ENCODE peak calls at places on chromosomes 13 and 19, in four cellular contexts. T, E, H and P are unnamed samples.

GRCh38 chr13:83057119-83057518 is 825.2 kb downstream of the SLITRK1 start:
- DNase-seq in H (no peak), T (no peak), E (no peak), P (peak)

GRCh38 chr19:12969292-12969988 is at the start of gene DAND5:
- DNase-seq in E (no peak), T (no peak), H (peak), P (no peak)

GRCh38 chr13:76992548-76993001 is 694 bp downstream of the CLN5 start:
- DNase-seq in H (peak), T (peak), E (peak), P (peak)

GRCh38 chr19:2771786-2772674 is 11.0 kb downstream of the SGTA start:
- DNase-seq in E (no peak), T (no peak), H (no peak), P (no peak)

GRCh38 chr13:54945978-54946377 is 1917.4 kb downstream of the OLFM4 start:
- DNase-seq in H (peak), E (no peak), T (no peak), P (no peak)

GRCh38 chr13:38415233-38415632 is 65.6 kb downstream of the UFM1 start:
- DNase-seq in H (no peak), T (peak), E (no peak), P (no peak)

GRCh38 chr13:75637101-75637774 is 1.1 kb downstream of the LMO7 start:
- DNase-seq in H (peak), T (no peak), E (no peak), P (peak)

GRCh38 chr13:45925151-45925550 is 73.6 kb upstream of the SIAH3 start:
- DNase-seq in T (no peak), H (peak), E (no peak), P (peak)

GRCh38 chr13:40388617-40389016 is 277.8 kb downstream of the FOXO1 start:
- DNase-seq in H (no peak), E (no peak), T (peak), P (no peak)

GRCh38 chr13:53411443-53411842 is 382.8 kb downstream of the OLFM4 start:
- DNase-seq in T (no peak), H (no peak), E (no peak), P (no peak)

GRCh38 chr13:44141213-44141724 is 232.4 kb upstream of the SERP2 start:
- DNase-seq in E (no peak), H (peak), T (no peak), P (no peak)

GRCh38 chr13:106446011-106446410 is 89.5 kb downstream of the EFNB2 start:
- DNase-seq in T (no peak), E (no peak), H (no peak), P (peak)

GRCh38 chr13:40430234-40430633 is 236.2 kb downstream of the FOXO1 start:
- DNase-seq in T (no peak), E (peak), H (no peak), P (no peak)

GRCh38 chr19:50357178-50358100 is 8.0 kb downstream of the NAPSA start:
- DNase-seq in H (peak), E (peak), T (peak), P (peak)

GRCh38 chr13:28429096-28429495 is 65.8 kb downstream of the FLT1 start:
- DNase-seq in T (no peak), E (no peak), H (peak), P (no peak)

GRCh38 chr13:28434934-28435333 is 60.0 kb downstream of the FLT1 start:
- DNase-seq in T (no peak), E (no peak), H (no peak), P (peak)

GRCh38 chr13:28425796-28426195 is 69.1 kb downstream of the FLT1 start:
- DNase-seq in H (no peak), T (no peak), E (no peak), P (no peak)

DNA sequence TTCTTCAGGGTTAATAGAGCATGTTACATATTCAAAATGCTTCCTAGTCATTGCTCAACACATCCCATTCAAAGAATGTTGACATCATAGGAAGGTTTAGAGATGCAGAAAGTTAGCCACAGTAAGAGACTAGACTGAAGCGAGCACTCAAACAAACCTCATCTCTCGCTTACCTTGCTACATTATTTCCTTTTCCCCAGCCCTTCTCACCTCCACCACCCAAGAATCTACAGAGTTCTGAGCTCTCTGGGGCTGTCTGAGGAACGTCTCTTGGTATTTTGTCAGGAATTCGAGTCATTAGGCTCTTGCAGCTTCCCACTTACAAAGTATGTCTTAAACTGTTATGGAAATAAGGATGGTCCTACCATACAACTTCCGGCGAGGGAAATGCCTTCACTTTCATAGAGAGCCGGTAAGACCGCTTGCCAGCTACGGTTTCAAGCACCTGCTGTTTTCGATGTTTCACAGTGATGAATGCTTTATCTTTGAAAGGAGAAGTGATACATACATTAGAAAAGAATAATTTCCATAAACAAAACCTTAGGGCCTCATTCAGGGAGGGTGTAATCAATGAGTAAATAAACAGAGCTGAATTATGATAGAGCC is 65.1 kb downstream of the FLT1 start:
- DNase-seq in T (peak), H (peak), E (no peak), P (peak)
- TF ChIP-seq EZH2phosphoT487 in T (no peak), H (no peak), E (no peak), P (no peak)

GRCh38 chr19:54521022-54521859 is 18.6 kb downstream of the LAIR2 start:
- DNase-seq in T (no peak), H (no peak), E (no peak), P (no peak)

GRCh38 chr19:54518844-54519243 is 16.2 kb downstream of the LAIR2 start:
- DNase-seq in H (no peak), T (no peak), E (no peak), P (no peak)

GRCh38 chr19:54521860-54522513 is 19.4 kb downstream of the LAIR2 start:
- DNase-seq in T (no peak), H (no peak), E (no peak), P (no peak)

GRCh38 chr19:54515156-54515555 is 12.5 kb downstream of the LAIR2 start:
- DNase-seq in T (no peak), H (no peak), E (no peak), P (no peak)

DNA sequence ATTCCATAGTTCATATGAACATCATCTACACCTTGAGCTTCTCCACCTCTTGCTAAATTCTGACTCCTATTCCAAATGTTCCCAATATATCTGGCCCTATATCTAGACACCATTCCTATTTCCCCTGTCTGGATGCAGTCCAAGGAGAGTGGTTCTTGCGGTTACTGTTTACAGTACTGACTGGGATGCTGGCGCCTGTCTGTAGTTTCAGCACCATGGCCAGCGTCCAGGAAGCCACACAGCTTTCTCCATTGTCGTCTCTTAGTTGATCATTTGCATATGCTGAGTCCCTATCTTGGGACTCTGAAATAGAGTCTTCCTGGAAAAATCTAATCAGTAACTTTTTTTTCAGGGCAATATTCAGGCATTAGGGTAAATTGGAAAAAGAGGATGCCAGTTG is 14.9 kb downstream of the LAIR2 start:
- DNase-seq in T (peak), E (peak), H (peak), P (peak)
- TF ChIP-seq EZH2phosphoT487 in T (no peak), E (no peak), H (no peak), P (no peak)

DNA sequence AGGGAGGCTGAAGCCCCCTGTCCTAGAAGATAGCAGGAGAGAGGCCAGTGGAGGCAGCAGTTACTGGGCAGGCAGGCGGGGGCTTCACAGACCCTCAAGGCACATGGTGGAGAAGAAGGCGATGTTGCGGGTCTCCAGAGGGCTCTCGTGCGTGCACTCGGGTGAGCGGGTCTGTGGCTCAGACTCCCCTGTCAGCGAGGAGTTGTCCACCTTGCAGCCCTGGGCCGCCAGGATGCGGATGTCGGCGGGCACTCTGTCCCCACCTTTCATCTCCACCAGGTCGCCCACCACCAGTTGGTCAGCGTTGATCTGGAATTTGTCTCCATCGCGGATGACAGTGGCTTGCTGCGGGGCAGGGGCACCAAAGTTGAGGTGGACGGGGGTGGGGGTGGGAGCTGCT is 3.2 kb downstream of the ATP4A start:
- DNase-seq in H (no peak), E (no peak), T (no peak), P (no peak)
- TF ChIP-seq EZH2phosphoT487 in H (no peak), E (no peak), T (no peak), P (no peak)

DNA sequence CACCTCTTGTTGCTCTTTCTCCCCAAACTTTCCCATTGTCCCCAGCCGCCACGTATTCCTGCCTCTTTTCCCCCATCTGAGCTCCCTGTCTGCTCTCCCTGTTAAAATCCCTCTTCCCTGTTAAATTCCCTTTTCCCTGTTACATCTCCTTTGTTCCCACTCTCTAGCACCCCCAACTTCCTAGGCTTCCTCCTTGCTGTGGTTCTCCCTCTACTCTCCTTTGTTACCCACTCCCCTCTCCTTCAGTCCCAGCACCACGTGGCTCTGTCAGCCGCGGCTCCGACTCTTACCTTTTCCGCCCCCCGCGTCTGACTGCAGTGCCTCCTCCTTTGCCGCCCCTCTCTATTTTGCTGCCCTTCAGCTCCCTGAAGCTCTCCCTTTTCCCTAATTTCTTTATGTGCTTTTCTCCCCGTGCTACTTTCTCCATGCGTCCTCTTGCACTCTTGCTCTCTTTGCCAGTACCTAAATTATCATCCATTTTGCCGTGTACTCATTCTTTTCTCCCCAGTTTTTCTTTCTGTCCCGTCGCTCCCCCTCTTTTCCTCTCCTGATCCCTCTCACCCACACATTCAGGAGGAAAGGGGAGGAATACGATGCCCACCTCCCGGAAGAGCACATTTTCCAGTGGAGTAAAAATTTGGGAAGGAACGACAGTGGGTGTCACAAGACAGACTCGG is 986 bp downstream of the ZNF616 start:
- DNase-seq in H (peak), T (no peak), E (peak), P (peak)
- TF ChIP-seq EZH2phosphoT487 in H (no peak), T (no peak), E (no peak), P (no peak)

DNA sequence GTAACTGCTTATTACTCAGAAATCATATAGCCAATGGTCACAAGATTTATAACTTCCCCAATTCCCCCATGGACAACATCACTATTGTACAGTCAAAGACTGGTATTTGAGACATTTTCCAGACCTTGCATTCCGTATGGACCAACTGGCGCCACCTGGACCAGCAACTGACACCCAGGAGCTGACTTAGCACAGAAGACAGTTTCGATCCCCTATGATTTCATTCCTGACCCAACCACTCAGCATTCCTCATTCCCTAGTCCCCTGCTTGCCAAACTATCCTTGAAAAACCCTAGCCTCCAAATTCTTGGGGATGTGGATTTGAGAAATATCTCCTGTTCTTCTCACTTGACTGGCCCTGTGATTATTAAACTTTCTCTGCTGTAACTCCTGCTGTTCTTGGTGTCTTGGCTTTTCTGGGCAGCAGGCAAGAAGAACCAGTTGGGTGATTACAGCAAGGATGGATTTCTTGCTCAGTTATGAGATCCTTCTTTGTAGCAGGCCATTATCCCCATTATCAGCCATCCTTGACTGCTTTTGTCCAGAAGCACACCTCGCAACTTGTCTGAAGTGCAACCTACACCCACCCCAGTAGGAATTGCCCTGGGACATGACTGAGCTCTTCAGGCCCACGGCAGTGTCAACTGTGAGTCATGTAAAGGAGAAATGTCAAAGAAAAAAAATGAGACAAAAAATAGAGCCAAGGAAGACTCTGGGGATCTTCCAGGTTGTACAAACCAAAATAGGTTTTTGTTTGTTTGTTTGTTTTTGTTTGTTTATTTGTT is 13.7 kb upstream of the MAP3K10 start:
- DNase-seq in H (no peak), E (no peak), T (no peak), P (peak)
- TF ChIP-seq EZH2phosphoT487 in H (no peak), E (no peak), T (no peak), P (no peak)

DNA sequence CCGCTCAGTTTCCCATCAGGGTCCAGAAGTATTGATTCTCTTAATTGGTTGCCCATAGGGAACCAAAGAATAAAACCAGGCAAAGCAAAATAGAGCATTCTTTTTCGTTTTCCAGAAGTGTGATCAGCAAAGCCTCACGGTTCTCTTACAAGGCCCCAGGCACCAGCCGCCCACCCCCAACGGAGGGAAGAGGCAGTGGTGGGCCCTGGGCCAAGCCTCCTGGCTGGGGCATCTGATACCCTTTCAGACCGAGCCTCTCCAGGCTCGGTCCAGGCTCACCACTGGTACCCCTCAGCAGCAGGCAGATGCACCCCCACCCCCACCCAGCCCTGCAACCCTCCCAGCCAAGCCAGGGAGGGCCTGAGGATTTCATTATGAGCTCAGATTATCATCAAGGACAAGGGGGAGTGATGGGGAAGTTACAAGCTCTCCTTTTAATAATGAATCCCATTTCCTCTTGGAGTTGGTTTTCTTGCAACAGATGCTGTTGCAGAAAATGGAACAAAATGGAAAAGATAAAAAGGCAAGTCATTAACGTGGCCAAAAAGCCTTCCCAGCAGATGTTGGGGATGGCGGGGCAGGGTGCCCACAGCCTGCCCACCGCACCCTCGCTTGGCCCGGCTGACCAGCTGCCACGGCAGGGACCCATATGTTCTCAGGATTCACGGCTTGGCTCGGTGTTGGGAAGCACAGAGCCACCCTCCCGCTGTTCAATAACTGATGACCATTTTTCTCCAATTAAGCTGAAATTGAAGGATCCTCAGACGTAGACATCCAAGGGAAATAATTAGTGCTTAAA is 45.9 kb upstream of the KCTD15 start:
- DNase-seq in H (no peak), T (no peak), E (no peak), P (no peak)
- TF ChIP-seq EZH2phosphoT487 in H (no peak), T (no peak), E (no peak), P (no peak)

GRCh38 chr13:97261254-97262015 is 39.3 kb downstream of the MBNL2 start:
- DNase-seq in T (no peak), E (no peak), H (no peak), P (no peak)
- TF ChIP-seq EZH2phosphoT487 in T (no peak), E (no peak), H (no peak), P (no peak)